ENCODE peak calls at places on chromosome X, in eight cellular contexts. One of them, this sample, is unnamed.

GRCh38 chrX:19569930-19570329 is 54.6 kb upstream of the MAP3K15 start:
- DNase-seq in amygdala: no peak
- DNase-seq in brain microvascular endothelial cell: no peak
- DNase-seq in neuronal stem cell: no peak
- DNase-seq in Calu3: no peak
- DNase-seq in substantia nigra: no peak
- DNase-seq in immature natural killer cell: no peak
- DNase-seq in fibroblast of lung: no peak
- DNase-seq in this sample: no peak

GRCh38 chrX:129759576-129760061 is 20.1 kb upstream of the SASH3 start:
- DNase-seq in amygdala: peak; percentile 5
- DNase-seq in brain microvascular endothelial cell: peak; percentile 57
- DNase-seq in neuronal stem cell: no peak
- DNase-seq in Calu3: peak; percentile 39
- DNase-seq in substantia nigra: no peak
- DNase-seq in immature natural killer cell: peak; percentile 77
- DNase-seq in fibroblast of lung: peak; percentile 88
- DNase-seq in this sample: no peak

GRCh38 chrX:33855251-33855650 is 276.9 kb downstream of the FAM47A start:
- DNase-seq in amygdala: no peak
- DNase-seq in brain microvascular endothelial cell: no peak
- DNase-seq in neuronal stem cell: no peak
- DNase-seq in Calu3: no peak
- DNase-seq in substantia nigra: no peak
- DNase-seq in immature natural killer cell: no peak
- DNase-seq in fibroblast of lung: no peak
- DNase-seq in this sample: no peak

GRCh38 chrX:43753637-43754036 is 97.5 kb downstream of the MAOA start:
- DNase-seq in amygdala: no peak
- DNase-seq in brain microvascular endothelial cell: no peak
- DNase-seq in neuronal stem cell: no peak
- DNase-seq in Calu3: no peak
- DNase-seq in substantia nigra: no peak
- DNase-seq in immature natural killer cell: no peak
- DNase-seq in fibroblast of lung: peak; percentile 35
- DNase-seq in this sample: no peak

GRCh38 chrX:29143356-29143755 is 556.1 kb downstream of the IL1RAPL1 start:
- DNase-seq in amygdala: no peak
- DNase-seq in brain microvascular endothelial cell: peak; percentile 31
- DNase-seq in neuronal stem cell: no peak
- DNase-seq in Calu3: no peak
- DNase-seq in substantia nigra: no peak
- DNase-seq in immature natural killer cell: no peak
- DNase-seq in fibroblast of lung: peak; percentile 19
- DNase-seq in this sample: no peak

GRCh38 chrX:14529288-14529989 is at the start of gene GLRA2:
- DNase-seq in amygdala: no peak
- DNase-seq in brain microvascular endothelial cell: peak; percentile 2
- DNase-seq in neuronal stem cell: peak; percentile 69
- DNase-seq in Calu3: peak; percentile 30
- DNase-seq in substantia nigra: no peak
- DNase-seq in immature natural killer cell: no peak
- DNase-seq in fibroblast of lung: peak; percentile 24
- DNase-seq in this sample: peak; percentile 6

GRCh38 chrX:43000121-43000520 is 222.2 kb upstream of the PPP1R2C start:
- DNase-seq in amygdala: no peak
- DNase-seq in brain microvascular endothelial cell: no peak
- DNase-seq in neuronal stem cell: no peak
- DNase-seq in Calu3: no peak
- DNase-seq in substantia nigra: no peak
- DNase-seq in immature natural killer cell: no peak
- DNase-seq in fibroblast of lung: peak; percentile 15
- DNase-seq in this sample: no peak

GRCh38 chrX:69126642-69127041 is 38.6 kb downstream of the PJA1 start:
- DNase-seq in amygdala: no peak
- DNase-seq in brain microvascular endothelial cell: no peak
- DNase-seq in neuronal stem cell: no peak
- DNase-seq in Calu3: no peak
- DNase-seq in substantia nigra: no peak
- DNase-seq in immature natural killer cell: no peak
- DNase-seq in fibroblast of lung: no peak
- DNase-seq in this sample: no peak

GRCh38 chrX:101219116-101219839 is at the start of gene DRP2:
- DNase-seq in amygdala: no peak
- DNase-seq in brain microvascular endothelial cell: no peak
- DNase-seq in neuronal stem cell: no peak
- DNase-seq in Calu3: no peak
- DNase-seq in substantia nigra: no peak
- DNase-seq in immature natural killer cell: no peak
- DNase-seq in fibroblast of lung: peak; percentile 2
- DNase-seq in this sample: no peak

GRCh38 chrX:155262970-155263754 is 1.1 kb downstream of the RAB39B start:
- DNase-seq in amygdala: no peak
- DNase-seq in brain microvascular endothelial cell: no peak
- DNase-seq in neuronal stem cell: no peak
- DNase-seq in Calu3: no peak
- DNase-seq in substantia nigra: no peak
- DNase-seq in immature natural killer cell: no peak
- DNase-seq in fibroblast of lung: no peak
- DNase-seq in this sample: no peak

GRCh38 chrX:71106427-71106826 is at the start of gene CXorf65:
- DNase-seq in amygdala: no peak
- DNase-seq in brain microvascular endothelial cell: no peak
- DNase-seq in neuronal stem cell: no peak
- DNase-seq in Calu3: no peak
- DNase-seq in substantia nigra: no peak
- DNase-seq in immature natural killer cell: peak; percentile 29
- DNase-seq in fibroblast of lung: no peak
- DNase-seq in this sample: no peak

GRCh38 chrX:56762707-56763555 is 33.9 kb downstream of the NBDY start:
- DNase-seq in amygdala: no peak
- DNase-seq in brain microvascular endothelial cell: no peak
- DNase-seq in neuronal stem cell: no peak
- DNase-seq in Calu3: no peak
- DNase-seq in substantia nigra: no peak
- DNase-seq in immature natural killer cell: no peak
- DNase-seq in fibroblast of lung: no peak
- DNase-seq in this sample: no peak

GRCh38 chrX:24149346-24150050 is at the start of gene ZFX:
- DNase-seq in amygdala: peak; percentile 7
- DNase-seq in brain microvascular endothelial cell: peak; percentile 64
- DNase-seq in neuronal stem cell: peak; percentile 24
- DNase-seq in Calu3: peak; percentile 65
- DNase-seq in substantia nigra: peak; percentile 17
- DNase-seq in immature natural killer cell: peak; percentile 85
- DNase-seq in fibroblast of lung: peak; percentile 61
- DNase-seq in this sample: no peak

GRCh38 chrX:13763489-13763888 is 28.9 kb downstream of the OFD1 start:
- DNase-seq in amygdala: peak; percentile 2
- DNase-seq in brain microvascular endothelial cell: no peak
- DNase-seq in neuronal stem cell: no peak
- DNase-seq in Calu3: no peak
- DNase-seq in substantia nigra: no peak
- DNase-seq in immature natural killer cell: no peak
- DNase-seq in fibroblast of lung: peak; percentile 38
- DNase-seq in this sample: no peak

GRCh38 chrX:258291-259040 is 22.7 kb upstream of the PLCXD1 start:
- DNase-seq in amygdala: no peak
- DNase-seq in brain microvascular endothelial cell: no peak
- DNase-seq in neuronal stem cell: no peak
- DNase-seq in Calu3: no peak
- DNase-seq in substantia nigra: no peak
- DNase-seq in immature natural killer cell: no peak
- DNase-seq in fibroblast of lung: no peak
- DNase-seq in this sample: no peak

GRCh38 chrX:147910607-147911006 is 1.1 kb upstream of the FMR1 start:
- DNase-seq in amygdala: no peak
- DNase-seq in brain microvascular endothelial cell: no peak
- DNase-seq in neuronal stem cell: no peak
- DNase-seq in Calu3: no peak
- DNase-seq in substantia nigra: no peak
- DNase-seq in immature natural killer cell: no peak
- DNase-seq in fibroblast of lung: no peak
- DNase-seq in this sample: no peak

GRCh38 chrX:57595381-57595811 is 3.6 kb downstream of the ZXDB start:
- DNase-seq in amygdala: no peak
- DNase-seq in brain microvascular endothelial cell: peak; percentile 34
- DNase-seq in neuronal stem cell: no peak
- DNase-seq in Calu3: no peak
- DNase-seq in substantia nigra: no peak
- DNase-seq in immature natural killer cell: peak; percentile 22
- DNase-seq in fibroblast of lung: peak; percentile 83
- DNase-seq in this sample: no peak

GRCh38 chrX:48934581-48935331 is 15.9 kb upstream of the PIM2 start:
- DNase-seq in amygdala: no peak
- DNase-seq in brain microvascular endothelial cell: no peak
- DNase-seq in neuronal stem cell: no peak
- DNase-seq in Calu3: no peak
- DNase-seq in substantia nigra: no peak
- DNase-seq in immature natural killer cell: no peak
- DNase-seq in fibroblast of lung: no peak
- DNase-seq in this sample: no peak

GRCh38 chrX:123830309-123830708 is 29.5 kb upstream of the XIAP start:
- DNase-seq in amygdala: no peak
- DNase-seq in brain microvascular endothelial cell: no peak
- DNase-seq in neuronal stem cell: no peak
- DNase-seq in Calu3: peak; percentile 46
- DNase-seq in substantia nigra: no peak
- DNase-seq in immature natural killer cell: no peak
- DNase-seq in fibroblast of lung: no peak
- DNase-seq in this sample: no peak

GRCh38 chrX:43676960-43677582 is 21.0 kb downstream of the MAOA start:
- DNase-seq in amygdala: no peak
- DNase-seq in brain microvascular endothelial cell: peak; percentile 52
- DNase-seq in neuronal stem cell: peak; percentile 35
- DNase-seq in Calu3: no peak
- DNase-seq in substantia nigra: no peak
- DNase-seq in immature natural killer cell: peak; percentile 13
- DNase-seq in fibroblast of lung: peak; percentile 65
- DNase-seq in this sample: peak; percentile 31

GRCh38 chrX:74234829-74235228 is 69.2 kb upstream of the ZCCHC13 start:
- DNase-seq in amygdala: no peak
- DNase-seq in brain microvascular endothelial cell: no peak
- DNase-seq in neuronal stem cell: no peak
- DNase-seq in Calu3: no peak
- DNase-seq in substantia nigra: no peak
- DNase-seq in immature natural killer cell: no peak
- DNase-seq in fibroblast of lung: no peak
- DNase-seq in this sample: no peak

GRCh38 chrX:22689290-22689689 is 310.5 kb upstream of the DDX53 start:
- DNase-seq in amygdala: no peak
- DNase-seq in brain microvascular endothelial cell: peak; percentile 3
- DNase-seq in neuronal stem cell: no peak
- DNase-seq in Calu3: no peak
- DNase-seq in substantia nigra: no peak
- DNase-seq in immature natural killer cell: no peak
- DNase-seq in fibroblast of lung: no peak
- DNase-seq in this sample: no peak

GRCh38 chrX:119468930-119469635 is 839 bp downstream of the SLC25A5 start:
- DNase-seq in amygdala: peak; percentile 55
- DNase-seq in brain microvascular endothelial cell: peak; percentile 64
- DNase-seq in neuronal stem cell: peak; percentile 78
- DNase-seq in Calu3: peak; percentile 93
- DNase-seq in substantia nigra: peak; percentile 29
- DNase-seq in immature natural killer cell: peak; percentile 88
- DNase-seq in fibroblast of lung: peak; percentile 71
- DNase-seq in this sample: peak; percentile 96

GRCh38 chrX:3518870-3519269 is 172.4 kb upstream of the MXRA5 start:
- DNase-seq in amygdala: no peak
- DNase-seq in brain microvascular endothelial cell: peak; percentile 92
- DNase-seq in neuronal stem cell: no peak
- DNase-seq in Calu3: peak; percentile 62
- DNase-seq in substantia nigra: no peak
- DNase-seq in immature natural killer cell: no peak
- DNase-seq in fibroblast of lung: peak; percentile 44
- DNase-seq in this sample: no peak

GRCh38 chrX:150767045-150767395 is 73.8 kb downstream of the MTMR1 start:
- DNase-seq in amygdala: no peak
- DNase-seq in brain microvascular endothelial cell: peak; percentile 31
- DNase-seq in neuronal stem cell: no peak
- DNase-seq in Calu3: no peak
- DNase-seq in substantia nigra: no peak
- DNase-seq in immature natural killer cell: no peak
- DNase-seq in fibroblast of lung: no peak
- DNase-seq in this sample: no peak

GRCh38 chrX:46653482-46653881 is 79.9 kb downstream of the CHST7 start:
- DNase-seq in amygdala: no peak
- DNase-seq in brain microvascular endothelial cell: no peak
- DNase-seq in neuronal stem cell: no peak
- DNase-seq in Calu3: peak; percentile 36
- DNase-seq in substantia nigra: no peak
- DNase-seq in immature natural killer cell: no peak
- DNase-seq in fibroblast of lung: peak; percentile 21
- DNase-seq in this sample: peak; percentile 44

This sample was measured in HAP-1.